ENCODE peak calls at places on chromosome X, in six cellular contexts. One of them, this sample, is unnamed.

GRCh38 chrX:53088136-53088974 is 5.6 kb upstream of the KANTR start:
- DNase-seq in glutamatergic neuron: peak
- DNase-seq in head of caudate nucleus: peak
- DNase-seq in fibroblast of pulmonary artery: peak
- DNase-seq in hepatocyte: peak
- DNase-seq in activated CD4-positive, alpha-beta T cell treated with anti-CD3 and anti-CD28 coated beads for 48 hours: peak
- DNase-seq in this sample: peak

GRCh38 chrX:67545772-67546495 is 2.1 kb downstream of the AR start:
- DNase-seq in fibroblast of pulmonary artery: peak
- DNase-seq in activated CD4-positive, alpha-beta T cell treated with anti-CD3 and anti-CD28 coated beads for 48 hours: peak
- DNase-seq in hepatocyte: peak
- DNase-seq in head of caudate nucleus: peak
- DNase-seq in glutamatergic neuron: peak
- DNase-seq in this sample: peak

GRCh38 chrX:134512566-134512965 is 52.6 kb downstream of the HPRT1 start:
- DNase-seq in glutamatergic neuron: no peak
- DNase-seq in hepatocyte: peak
- DNase-seq in head of caudate nucleus: peak
- DNase-seq in activated CD4-positive, alpha-beta T cell treated with anti-CD3 and anti-CD28 coated beads for 48 hours: no peak
- DNase-seq in fibroblast of pulmonary artery: peak
- DNase-seq in this sample: no peak

GRCh38 chrX:129039176-129039575 is 484.1 kb downstream of the SMARCA1 start:
- DNase-seq in glutamatergic neuron: no peak
- DNase-seq in head of caudate nucleus: no peak
- DNase-seq in activated CD4-positive, alpha-beta T cell treated with anti-CD3 and anti-CD28 coated beads for 48 hours: no peak
- DNase-seq in hepatocyte: no peak
- DNase-seq in fibroblast of pulmonary artery: no peak
- DNase-seq in this sample: no peak

GRCh38 chrX:20372533-20372932 is 105.8 kb upstream of the RPS6KA3 start:
- DNase-seq in head of caudate nucleus: no peak
- DNase-seq in activated CD4-positive, alpha-beta T cell treated with anti-CD3 and anti-CD28 coated beads for 48 hours: no peak
- DNase-seq in hepatocyte: no peak
- DNase-seq in glutamatergic neuron: no peak
- DNase-seq in fibroblast of pulmonary artery: no peak
- DNase-seq in this sample: no peak

GRCh38 chrX:71315917-71316316 is 14.4 kb downstream of the ITGB1BP2 start:
- DNase-seq in head of caudate nucleus: no peak
- DNase-seq in glutamatergic neuron: no peak
- DNase-seq in hepatocyte: no peak
- DNase-seq in fibroblast of pulmonary artery: peak
- DNase-seq in activated CD4-positive, alpha-beta T cell treated with anti-CD3 and anti-CD28 coated beads for 48 hours: no peak
- DNase-seq in this sample: no peak

GRCh38 chrX:123215397-123216089 is 31.5 kb downstream of the GRIA3 start:
- DNase-seq in fibroblast of pulmonary artery: no peak
- DNase-seq in hepatocyte: no peak
- DNase-seq in glutamatergic neuron: no peak
- DNase-seq in activated CD4-positive, alpha-beta T cell treated with anti-CD3 and anti-CD28 coated beads for 48 hours: no peak
- DNase-seq in head of caudate nucleus: peak
- DNase-seq in this sample: no peak

GRCh38 chrX:110180176-110180927 is 137.5 kb downstream of the AMMECR1 start:
- DNase-seq in fibroblast of pulmonary artery: peak
- DNase-seq in head of caudate nucleus: no peak
- DNase-seq in activated CD4-positive, alpha-beta T cell treated with anti-CD3 and anti-CD28 coated beads for 48 hours: no peak
- DNase-seq in glutamatergic neuron: no peak
- DNase-seq in hepatocyte: peak
- DNase-seq in this sample: no peak

GRCh38 chrX:2502668-2503519 is 2.1 kb upstream of the DHRSX start:
- DNase-seq in glutamatergic neuron: no peak
- DNase-seq in fibroblast of pulmonary artery: peak
- DNase-seq in activated CD4-positive, alpha-beta T cell treated with anti-CD3 and anti-CD28 coated beads for 48 hours: no peak
- DNase-seq in head of caudate nucleus: no peak
- DNase-seq in hepatocyte: peak
- DNase-seq in this sample: no peak

GRCh38 chrX:41333994-41334865 is at the start of gene DDX3X:
- DNase-seq in activated CD4-positive, alpha-beta T cell treated with anti-CD3 and anti-CD28 coated beads for 48 hours: peak
- DNase-seq in fibroblast of pulmonary artery: peak
- DNase-seq in hepatocyte: peak
- DNase-seq in head of caudate nucleus: peak
- DNase-seq in glutamatergic neuron: peak
- DNase-seq in this sample: peak

GRCh38 chrX:68989865-68990606 is 161.2 kb downstream of the EFNB1 start:
- DNase-seq in glutamatergic neuron: peak
- DNase-seq in fibroblast of pulmonary artery: peak
- DNase-seq in activated CD4-positive, alpha-beta T cell treated with anti-CD3 and anti-CD28 coated beads for 48 hours: no peak
- DNase-seq in hepatocyte: peak
- DNase-seq in head of caudate nucleus: no peak
- DNase-seq in this sample: peak

GRCh38 chrX:44343412-44343942 is at the start of gene EFHC2:
- DNase-seq in activated CD4-positive, alpha-beta T cell treated with anti-CD3 and anti-CD28 coated beads for 48 hours: peak
- DNase-seq in fibroblast of pulmonary artery: peak
- DNase-seq in glutamatergic neuron: peak
- DNase-seq in hepatocyte: peak
- DNase-seq in head of caudate nucleus: peak
- DNase-seq in this sample: no peak

GRCh38 chrX:135740683-135741149 is 27.3 kb downstream of the CT45A3 start:
- DNase-seq in hepatocyte: no peak
- DNase-seq in fibroblast of pulmonary artery: no peak
- DNase-seq in activated CD4-positive, alpha-beta T cell treated with anti-CD3 and anti-CD28 coated beads for 48 hours: peak
- DNase-seq in glutamatergic neuron: peak
- DNase-seq in head of caudate nucleus: peak
- DNase-seq in this sample: peak

GRCh38 chrX:11085305-11085704 is 25.8 kb upstream of the HCCS start:
- DNase-seq in head of caudate nucleus: no peak
- DNase-seq in activated CD4-positive, alpha-beta T cell treated with anti-CD3 and anti-CD28 coated beads for 48 hours: no peak
- DNase-seq in glutamatergic neuron: no peak
- DNase-seq in hepatocyte: no peak
- DNase-seq in fibroblast of pulmonary artery: no peak
- DNase-seq in this sample: no peak

GRCh38 chrX:968391-968790 is 244.1 kb downstream of the CRLF2 start:
- DNase-seq in head of caudate nucleus: no peak
- DNase-seq in activated CD4-positive, alpha-beta T cell treated with anti-CD3 and anti-CD28 coated beads for 48 hours: no peak
- DNase-seq in fibroblast of pulmonary artery: no peak
- DNase-seq in glutamatergic neuron: no peak
- DNase-seq in hepatocyte: no peak
- DNase-seq in this sample: no peak

GRCh38 chrX:16869393-16870094 is 618 bp downstream of the RBBP7 start:
- DNase-seq in glutamatergic neuron: peak
- DNase-seq in fibroblast of pulmonary artery: peak
- DNase-seq in activated CD4-positive, alpha-beta T cell treated with anti-CD3 and anti-CD28 coated beads for 48 hours: peak
- DNase-seq in hepatocyte: peak
- DNase-seq in head of caudate nucleus: peak
- DNase-seq in this sample: peak

GRCh38 chrX:154409222-154409871 is at the start of gene DNASE1L1:
- DNase-seq in activated CD4-positive, alpha-beta T cell treated with anti-CD3 and anti-CD28 coated beads for 48 hours: no peak
- DNase-seq in fibroblast of pulmonary artery: peak
- DNase-seq in hepatocyte: peak
- DNase-seq in head of caudate nucleus: peak
- DNase-seq in glutamatergic neuron: peak
- DNase-seq in this sample: no peak

GRCh38 chrX:31629195-31629594 is 557.4 kb upstream of the FTHL17 start:
- DNase-seq in glutamatergic neuron: no peak
- DNase-seq in fibroblast of pulmonary artery: no peak
- DNase-seq in hepatocyte: no peak
- DNase-seq in activated CD4-positive, alpha-beta T cell treated with anti-CD3 and anti-CD28 coated beads for 48 hours: no peak
- DNase-seq in head of caudate nucleus: no peak
- DNase-seq in this sample: no peak

GRCh38 chrX:104306180-104306579 is 51.4 kb upstream of the ESX1 start:
- DNase-seq in head of caudate nucleus: no peak
- DNase-seq in glutamatergic neuron: no peak
- DNase-seq in activated CD4-positive, alpha-beta T cell treated with anti-CD3 and anti-CD28 coated beads for 48 hours: no peak
- DNase-seq in fibroblast of pulmonary artery: no peak
- DNase-seq in hepatocyte: no peak
- DNase-seq in this sample: no peak

GRCh38 chrX:140524556-140524955 is 19.7 kb upstream of the SOX3 start:
- DNase-seq in glutamatergic neuron: no peak
- DNase-seq in fibroblast of pulmonary artery: peak
- DNase-seq in head of caudate nucleus: no peak
- DNase-seq in activated CD4-positive, alpha-beta T cell treated with anti-CD3 and anti-CD28 coated beads for 48 hours: no peak
- DNase-seq in hepatocyte: no peak
- DNase-seq in this sample: no peak

GRCh38 chrX:78945186-78945912 is at the start of gene P2RY10:
- DNase-seq in glutamatergic neuron: no peak
- DNase-seq in head of caudate nucleus: no peak
- DNase-seq in activated CD4-positive, alpha-beta T cell treated with anti-CD3 and anti-CD28 coated beads for 48 hours: peak
- DNase-seq in hepatocyte: no peak
- DNase-seq in fibroblast of pulmonary artery: no peak
- DNase-seq in this sample: no peak

GRCh38 chrX:136064661-136065043 is 79.4 kb downstream of the SLC9A6 start:
- DNase-seq in hepatocyte: no peak
- DNase-seq in fibroblast of pulmonary artery: no peak
- DNase-seq in glutamatergic neuron: no peak
- DNase-seq in head of caudate nucleus: no peak
- DNase-seq in activated CD4-positive, alpha-beta T cell treated with anti-CD3 and anti-CD28 coated beads for 48 hours: no peak
- DNase-seq in this sample: no peak

GRCh38 chrX:28979876-28980275 is 392.6 kb downstream of the IL1RAPL1 start:
- DNase-seq in head of caudate nucleus: no peak
- DNase-seq in activated CD4-positive, alpha-beta T cell treated with anti-CD3 and anti-CD28 coated beads for 48 hours: no peak
- DNase-seq in fibroblast of pulmonary artery: no peak
- DNase-seq in hepatocyte: peak
- DNase-seq in glutamatergic neuron: no peak
- DNase-seq in this sample: peak

GRCh38 chrX:56788229-56788628 is 59.2 kb downstream of the NBDY start:
- DNase-seq in activated CD4-positive, alpha-beta T cell treated with anti-CD3 and anti-CD28 coated beads for 48 hours: no peak
- DNase-seq in hepatocyte: no peak
- DNase-seq in fibroblast of pulmonary artery: no peak
- DNase-seq in glutamatergic neuron: no peak
- DNase-seq in head of caudate nucleus: peak
- DNase-seq in this sample: no peak

GRCh38 chrX:44997888-44998287 is 124.9 kb downstream of the KDM6A start:
- DNase-seq in hepatocyte: no peak
- DNase-seq in glutamatergic neuron: no peak
- DNase-seq in activated CD4-positive, alpha-beta T cell treated with anti-CD3 and anti-CD28 coated beads for 48 hours: no peak
- DNase-seq in fibroblast of pulmonary artery: no peak
- DNase-seq in head of caudate nucleus: no peak
- DNase-seq in this sample: no peak

GRCh38 chrX:12988797-12989196 is 13.9 kb downstream of the TMSB4X start:
- DNase-seq in activated CD4-positive, alpha-beta T cell treated with anti-CD3 and anti-CD28 coated beads for 48 hours: no peak
- DNase-seq in head of caudate nucleus: no peak
- DNase-seq in hepatocyte: peak
- DNase-seq in fibroblast of pulmonary artery: peak
- DNase-seq in glutamatergic neuron: no peak
- DNase-seq in this sample: no peak

GRCh38 chrX:3370656-3371055 is 24.2 kb upstream of the MXRA5 start:
- DNase-seq in head of caudate nucleus: no peak
- DNase-seq in activated CD4-positive, alpha-beta T cell treated with anti-CD3 and anti-CD28 coated beads for 48 hours: no peak
- DNase-seq in fibroblast of pulmonary artery: no peak
- DNase-seq in hepatocyte: no peak
- DNase-seq in glutamatergic neuron: no peak
- DNase-seq in this sample: no peak

GRCh38 chrX:53435997-53436396 is 1.8 kb upstream of the HSD17B10 start:
- DNase-seq in head of caudate nucleus: peak
- DNase-seq in activated CD4-positive, alpha-beta T cell treated with anti-CD3 and anti-CD28 coated beads for 48 hours: peak
- DNase-seq in fibroblast of pulmonary artery: peak
- DNase-seq in hepatocyte: peak
- DNase-seq in glutamatergic neuron: peak
- DNase-seq in this sample: peak

GRCh38 chrX:10109695-10110094 is 47.1 kb upstream of the CLCN4 start:
- DNase-seq in glutamatergic neuron: no peak
- DNase-seq in hepatocyte: no peak
- DNase-seq in activated CD4-positive, alpha-beta T cell treated with anti-CD3 and anti-CD28 coated beads for 48 hours: no peak
- DNase-seq in head of caudate nucleus: peak
- DNase-seq in fibroblast of pulmonary artery: no peak
- DNase-seq in this sample: no peak

GRCh38 chrX:38165023-38165422 is 55.6 kb downstream of the SRPX start:
- DNase-seq in head of caudate nucleus: no peak
- DNase-seq in glutamatergic neuron: no peak
- DNase-seq in hepatocyte: no peak
- DNase-seq in activated CD4-positive, alpha-beta T cell treated with anti-CD3 and anti-CD28 coated beads for 48 hours: no peak
- DNase-seq in fibroblast of pulmonary artery: no peak
- DNase-seq in this sample: no peak

GRCh38 chrX:1468250-1468772 is 15.6 kb upstream of the ASMTL start:
- DNase-seq in glutamatergic neuron: no peak
- DNase-seq in fibroblast of pulmonary artery: peak
- DNase-seq in head of caudate nucleus: no peak
- DNase-seq in hepatocyte: no peak
- DNase-seq in activated CD4-positive, alpha-beta T cell treated with anti-CD3 and anti-CD28 coated beads for 48 hours: peak
- DNase-seq in this sample: no peak

GRCh38 chrX:39309018-39309620 is 507.9 kb downstream of the MID1IP1 start:
- DNase-seq in activated CD4-positive, alpha-beta T cell treated with anti-CD3 and anti-CD28 coated beads for 48 hours: peak
- DNase-seq in hepatocyte: peak
- DNase-seq in fibroblast of pulmonary artery: peak
- DNase-seq in glutamatergic neuron: no peak
- DNase-seq in head of caudate nucleus: no peak
- DNase-seq in this sample: no peak

GRCh38 chrX:87900320-87900908 is 382.8 kb downstream of the KLHL4 start:
- DNase-seq in hepatocyte: no peak
- DNase-seq in fibroblast of pulmonary artery: no peak
- DNase-seq in glutamatergic neuron: no peak
- DNase-seq in head of caudate nucleus: no peak
- DNase-seq in activated CD4-positive, alpha-beta T cell treated with anti-CD3 and anti-CD28 coated beads for 48 hours: peak
- DNase-seq in this sample: no peak

GRCh38 chrX:46617906-46618305 is 44.3 kb downstream of the CHST7 start:
- DNase-seq in fibroblast of pulmonary artery: no peak
- DNase-seq in activated CD4-positive, alpha-beta T cell treated with anti-CD3 and anti-CD28 coated beads for 48 hours: no peak
- DNase-seq in glutamatergic neuron: no peak
- DNase-seq in head of caudate nucleus: no peak
- DNase-seq in hepatocyte: no peak
- DNase-seq in this sample: no peak

GRCh38 chrX:132488819-132489255 is at the start of gene MBNL3:
- DNase-seq in hepatocyte: peak
- DNase-seq in head of caudate nucleus: peak
- DNase-seq in activated CD4-positive, alpha-beta T cell treated with anti-CD3 and anti-CD28 coated beads for 48 hours: peak
- DNase-seq in fibroblast of pulmonary artery: peak
- DNase-seq in glutamatergic neuron: peak
- DNase-seq in this sample: peak

This sample was measured in SK-N-DZ.